ENCODE peak calls at places on chromosomes 7 and 10, in four cellular contexts. V, T, G and Q are unnamed samples.

GRCh38 chr7:116802784-116803183 is 59.6 kb upstream of the CAPZA2 start:
- DNase-seq in V (no peak), G (peak; percentile 46), T (no peak), Q (no peak)

GRCh38 chr10:79983286-79983909 is 34.5 kb upstream of the SFTPD start:
- DNase-seq in T (no peak), V (no peak), G (no peak), Q (no peak)

GRCh38 chr10:70742537-70743429 is 42.4 kb downstream of the TBATA start:
- DNase-seq in T (no peak), V (no peak), G (peak; percentile 88), Q (no peak)

GRCh38 chr7:830069-830468 is 2.2 kb upstream of the SUN1 start:
- DNase-seq in V (no peak), T (no peak), G (no peak), Q (no peak)

GRCh38 chr7:31497501-31497900 is 16.4 kb upstream of the ITPRID1 start:
- DNase-seq in G (no peak), T (no peak), V (no peak), Q (no peak)

GRCh38 chr7:35969055-35969454 is 168.2 kb downstream of the SEPTIN7 start:
- DNase-seq in V (no peak), G (no peak), T (no peak), Q (no peak)

GRCh38 chr10:130018730-130019185 is 54.7 kb upstream of the EBF3 start:
- DNase-seq in T (no peak), G (no peak), V (no peak), Q (no peak)

GRCh38 chr10:25017661-25018060 is 1.2 kb downstream of the THNSL1 start:
- DNase-seq in T (no peak), G (peak; percentile 20), V (no peak), Q (no peak)

GRCh38 chr7:149197675-149198074 is 2.3 kb downstream of the ZNF282 start:
- DNase-seq in T (no peak), G (no peak), V (no peak), Q (no peak)

GRCh38 chr10:111085690-111086353 is 9.0 kb downstream of the ADRA2A start:
- DNase-seq in T (no peak), V (no peak), G (no peak), Q (no peak)

GRCh38 chr7:1611708-1612241 is 41.9 kb upstream of the PSMG3 start:
- DNase-seq in T (no peak), V (no peak), G (no peak), Q (no peak)

GRCh38 chr10:80503584-80504157 is 34.0 kb upstream of the SH2D4B start:
- DNase-seq in V (no peak), G (no peak), T (no peak), Q (no peak)

GRCh38 chr7:112994666-112995065 is 92.0 kb downstream of the GPR85 start:
- DNase-seq in V (no peak), G (no peak), T (no peak), Q (no peak)

GRCh38 chr7:105137898-105138297 is 123.9 kb downstream of the KMT2E start:
- DNase-seq in G (no peak), V (no peak), T (no peak), Q (no peak)

GRCh38 chr10:11798862-11799735 is 24.1 kb upstream of the PROSER2 start:
- DNase-seq in T (no peak), V (no peak), G (peak; percentile 90), Q (no peak)

GRCh38 chr7:94512735-94513564 is 3.3 kb downstream of the CASD1 start:
- DNase-seq in G (no peak), T (no peak), V (no peak), Q (no peak)